ENCODE peak calls at places on chromosomes 3 and 15, in seven cellular contexts. O, Q, G, N, X, I and L are unnamed samples.

GRCh38 chr3:21913791-21914190 is 162.8 kb upstream of the ZNF385D start:
- DNase-seq in X (no peak), N (no peak), I (no peak), O (no peak), Q (no peak), G (peak), L (no peak)

GRCh38 chr15:99992611-99993231 is 259.5 kb upstream of the LYSMD4 start:
- DNase-seq in Q (no peak), I (peak), N (no peak), O (no peak), X (no peak), G (no peak), L (no peak)

GRCh38 chr15:90231028-90232017 is 2.4 kb downstream of the CIB1 start:
- DNase-seq in N (peak), X (peak), G (no peak), O (no peak), Q (no peak), I (peak), L (no peak)

GRCh38 chr3:85342915-85343314 is 384.1 kb downstream of the CADM2 start:
- DNase-seq in X (no peak), G (peak), N (no peak), O (peak), I (no peak), Q (peak), L (no peak)

GRCh38 chr15:67184208-67184925 is 70.1 kb downstream of the AAGAB start:
- DNase-seq in I (no peak), X (no peak), O (no peak), G (no peak), N (no peak), Q (no peak), L (no peak)

GRCh38 chr3:4978259-4978965 is 825 bp upstream of the BHLHE40 start:
- DNase-seq in Q (peak), G (peak), X (peak), O (peak), I (peak), N (peak), L (peak)

GRCh38 chr3:107216711-107217110 is 160.5 kb upstream of the CCDC54 start:
- DNase-seq in Q (no peak), N (no peak), G (peak), O (no peak), I (no peak), X (no peak), L (no peak)

GRCh38 chr3:138593488-138594149 is 441 bp downstream of the CEP70 start:
- DNase-seq in X (no peak), N (no peak), O (no peak), Q (peak), G (no peak), I (no peak), L (no peak)

GRCh38 chr3:18233987-18234716 is 191.0 kb downstream of the SATB1 start:
- DNase-seq in I (no peak), O (no peak), X (no peak), G (no peak), Q (peak), N (no peak), L (no peak)

GRCh38 chr3:88912294-88913014 is 195.0 kb upstream of the EPHA3 start:
- DNase-seq in N (no peak), Q (peak), I (no peak), X (no peak), G (no peak), O (no peak), L (no peak)

GRCh38 chr3:125200731-125201139 is 11.8 kb downstream of the SLC12A8 start:
- DNase-seq in Q (no peak), I (no peak), G (no peak), O (no peak), N (no peak), X (no peak), L (no peak)

GRCh38 chr15:62889734-62890505 is 152.6 kb upstream of the TPM1 start:
- DNase-seq in X (no peak), I (no peak), G (no peak), Q (no peak), O (no peak), N (no peak), L (peak)

GRCh38 chr15:92452143-92452542 is 58.5 kb downstream of the ST8SIA2 start:
- DNase-seq in O (no peak), G (peak), I (no peak), Q (no peak), X (no peak), N (no peak), L (no peak)

GRCh38 chr3:50632450-50632849 is 15.5 kb downstream of the MAPKAPK3 start:
- DNase-seq in O (peak), N (no peak), Q (no peak), I (no peak), X (no peak), G (no peak), L (no peak)

GRCh38 chr15:47726399-47726823 is 9.1 kb downstream of the SEMA6D start:
- DNase-seq in X (no peak), I (no peak), G (no peak), O (no peak), Q (no peak), N (no peak), L (no peak)

GRCh38 chr3:128012050-128012449 is 40.2 kb upstream of the SEC61A1 start:
- DNase-seq in I (no peak), Q (no peak), G (no peak), N (no peak), O (no peak), X (no peak), L (no peak)